ENCODE peak calls at places on chromosome 4, in five cellular contexts. One of them, this sample, is unnamed.
A peak's percentile ranks its signal among the peaks of the same experiment; 100 is the strongest.

GRCh38 chr4:57037982-57038604 is 59.4 kb downstream of the POLR2B start:
- DNase-seq in lower leg skin: peak; percentile 90
- DNase-seq in CD8-positive, alpha-beta T cell: no peak
- DNase-seq in NCI-H1092: peak; percentile 55
- DNase-seq in GM12891: no peak
- DNase-seq in this sample: peak; percentile 63

GRCh38 chr4:10608501-10609219 is 75.9 kb downstream of the CLNK start:
- DNase-seq in lower leg skin: no peak
- DNase-seq in CD8-positive, alpha-beta T cell: no peak
- DNase-seq in NCI-H1092: no peak
- DNase-seq in GM12891: no peak
- DNase-seq in this sample: peak; percentile 10

GRCh38 chr4:102678107-102678506 is 82.7 kb downstream of the MANBA start:
- DNase-seq in lower leg skin: no peak
- DNase-seq in CD8-positive, alpha-beta T cell: no peak
- DNase-seq in NCI-H1092: no peak
- DNase-seq in GM12891: no peak
- DNase-seq in this sample: no peak

GRCh38 chr4:150769845-150770244 is 187.9 kb downstream of the MAB21L2 start:
- DNase-seq in lower leg skin: no peak
- DNase-seq in CD8-positive, alpha-beta T cell: no peak
- DNase-seq in NCI-H1092: no peak
- DNase-seq in GM12891: no peak
- DNase-seq in this sample: no peak

GRCh38 chr4:28621541-28621940 is 1760.9 kb downstream of the STIM2 start:
- DNase-seq in lower leg skin: no peak
- DNase-seq in CD8-positive, alpha-beta T cell: no peak
- DNase-seq in NCI-H1092: no peak
- DNase-seq in GM12891: no peak
- DNase-seq in this sample: no peak

GRCh38 chr4:101355246-101355645 is 7.9 kb upstream of the PPP3CA start:
- DNase-seq in lower leg skin: no peak
- DNase-seq in CD8-positive, alpha-beta T cell: no peak
- DNase-seq in NCI-H1092: no peak
- DNase-seq in GM12891: no peak
- DNase-seq in this sample: no peak

GRCh38 chr4:110823251-110823650 is 200.4 kb upstream of the PITX2 start:
- DNase-seq in lower leg skin: no peak
- DNase-seq in CD8-positive, alpha-beta T cell: no peak
- DNase-seq in NCI-H1092: no peak
- DNase-seq in GM12891: no peak
- DNase-seq in this sample: peak; percentile 10

GRCh38 chr4:106851686-106852085 is 184.4 kb downstream of the DKK2 start:
- DNase-seq in lower leg skin: no peak
- DNase-seq in CD8-positive, alpha-beta T cell: no peak
- DNase-seq in NCI-H1092: no peak
- DNase-seq in GM12891: no peak
- DNase-seq in this sample: peak; percentile 53

GRCh38 chr4:163679189-163679588 is 184.7 kb downstream of the TMA16 start:
- DNase-seq in lower leg skin: no peak
- DNase-seq in CD8-positive, alpha-beta T cell: no peak
- DNase-seq in NCI-H1092: no peak
- DNase-seq in GM12891: no peak
- DNase-seq in this sample: peak; percentile 6

GRCh38 chr4:156021298-156021697 is 67.6 kb upstream of the CTSO start:
- DNase-seq in lower leg skin: no peak
- DNase-seq in CD8-positive, alpha-beta T cell: no peak
- DNase-seq in NCI-H1092: no peak
- DNase-seq in GM12891: no peak
- DNase-seq in this sample: no peak

GRCh38 chr4:21134994-21135393 is 434.7 kb downstream of the PACRGL start:
- DNase-seq in lower leg skin: no peak
- DNase-seq in CD8-positive, alpha-beta T cell: no peak
- DNase-seq in NCI-H1092: peak; percentile 24
- DNase-seq in GM12891: no peak
- DNase-seq in this sample: peak; percentile 50

GRCh38 chr4:48017108-48017527 is 546 bp downstream of the NIPAL1 start:
- DNase-seq in lower leg skin: peak; percentile 87
- DNase-seq in CD8-positive, alpha-beta T cell: peak; percentile 17
- DNase-seq in NCI-H1092: no peak
- DNase-seq in GM12891: peak; percentile 13
- DNase-seq in this sample: peak; percentile 61

GRCh38 chr4:121146530-121146929 is 17.6 kb downstream of the TNIP3 start:
- DNase-seq in lower leg skin: no peak
- DNase-seq in CD8-positive, alpha-beta T cell: no peak
- DNase-seq in NCI-H1092: no peak
- DNase-seq in GM12891: no peak
- DNase-seq in this sample: no peak

GRCh38 chr4:73152893-73153292 is 83.4 kb upstream of the COX18 start:
- DNase-seq in lower leg skin: no peak
- DNase-seq in CD8-positive, alpha-beta T cell: no peak
- DNase-seq in NCI-H1092: no peak
- DNase-seq in GM12891: no peak
- DNase-seq in this sample: peak; percentile 14

GRCh38 chr4:108700358-108700757 is 50.0 kb downstream of the OSTC start:
- DNase-seq in lower leg skin: no peak
- DNase-seq in CD8-positive, alpha-beta T cell: no peak
- DNase-seq in NCI-H1092: no peak
- DNase-seq in GM12891: no peak
- DNase-seq in this sample: peak; percentile 20

GRCh38 chr4:101527186-101527585 is 179.9 kb upstream of the PPP3CA start:
- DNase-seq in lower leg skin: no peak
- DNase-seq in CD8-positive, alpha-beta T cell: peak; percentile 61
- DNase-seq in NCI-H1092: no peak
- DNase-seq in GM12891: peak; percentile 8
- DNase-seq in this sample: no peak

GRCh38 chr4:148210661-148211060 is 231.6 kb downstream of the NR3C2 start:
- DNase-seq in lower leg skin: no peak
- DNase-seq in CD8-positive, alpha-beta T cell: no peak
- DNase-seq in NCI-H1092: no peak
- DNase-seq in GM12891: no peak
- DNase-seq in this sample: no peak

GRCh38 chr4:79823148-79823763 is 249.8 kb downstream of the ANTXR2 start:
- DNase-seq in lower leg skin: no peak
- DNase-seq in CD8-positive, alpha-beta T cell: no peak
- DNase-seq in NCI-H1092: no peak
- DNase-seq in GM12891: no peak
- DNase-seq in this sample: peak; percentile 27

GRCh38 chr4:138223191-138223910 is 18.8 kb downstream of the SLC7A11 start:
- DNase-seq in lower leg skin: no peak
- DNase-seq in CD8-positive, alpha-beta T cell: no peak
- DNase-seq in NCI-H1092: no peak
- DNase-seq in GM12891: no peak
- DNase-seq in this sample: no peak

GRCh38 chr4:152038238-152038637 is 277.4 kb upstream of the GATB start:
- DNase-seq in lower leg skin: no peak
- DNase-seq in CD8-positive, alpha-beta T cell: no peak
- DNase-seq in NCI-H1092: no peak
- DNase-seq in GM12891: no peak
- DNase-seq in this sample: no peak

GRCh38 chr4:137124278-137124932 is 407.9 kb downstream of the PCDH18 start:
- DNase-seq in lower leg skin: no peak
- DNase-seq in CD8-positive, alpha-beta T cell: no peak
- DNase-seq in NCI-H1092: peak; percentile 13
- DNase-seq in GM12891: no peak
- DNase-seq in this sample: peak; percentile 80

GRCh38 chr4:140054861-140055260 is 99.1 kb downstream of the MAML3 start:
- DNase-seq in lower leg skin: no peak
- DNase-seq in CD8-positive, alpha-beta T cell: no peak
- DNase-seq in NCI-H1092: no peak
- DNase-seq in GM12891: no peak
- DNase-seq in this sample: no peak

GRCh38 chr4:14529653-14530052 is 472.6 kb upstream of the CPEB2 start:
- DNase-seq in lower leg skin: no peak
- DNase-seq in CD8-positive, alpha-beta T cell: no peak
- DNase-seq in NCI-H1092: no peak
- DNase-seq in GM12891: no peak
- DNase-seq in this sample: no peak